ENCODE peak calls at places on chromosomes 11 and 22, in seven cellular contexts. Y is IMR-90, I is H9, T is H1, R is mesenchymal stem cell, H is mesendoderm, O is trophoblast cell. Z is an unnamed sample. For H3K4me1, the result is how much of the 10 kb centered on the place peaks cover.

GRCh38 chr11:64344160-64344559 is 4.2 kb downstream of the CCDC88B start:
- DNase-seq in Y (no peak), I (no peak), T (no peak), R (no peak), H (no peak), O (no peak), Z (no peak)

GRCh38 chr11:23859087-23859486 is 637.8 kb upstream of the LUZP2 start:
- DNase-seq in Y (no peak), I (no peak), T (no peak), R (no peak), H (no peak), O (no peak), Z (no peak)

GRCh38 chr11:102172127-102172848 is 62.0 kb downstream of the YAP1 start:
- DNase-seq in Y (peak), I (no peak), T (no peak), R (peak), H (no peak), O (no peak), Z (no peak)

GRCh38 chr11:116162541-116163230 is 610.1 kb downstream of the BUD13 start:
- DNase-seq in Y (no peak), I (peak), T (peak), R (no peak), H (peak), O (no peak), Z (peak)

GRCh38 chr11:18203723-18204122 is 31.1 kb downstream of the MRGPRX4 start:
- DNase-seq in Y (peak), I (peak), T (peak), R (peak), H (peak), O (no peak), Z (peak)

GRCh38 chr22:25361899-25362214 is 142.4 kb downstream of the CRYBB2 start:
- DNase-seq in Y (no peak), I (no peak), T (no peak), R (no peak), H (no peak), O (no peak), Z (no peak)

GRCh38 chr11:105767945-105768344 is 158.1 kb downstream of the GRIA4 start:
- DNase-seq in Y (no peak), I (no peak), T (no peak), R (no peak), H (no peak), O (no peak), Z (no peak)

GRCh38 chr11:69842746-69843528 is 23.7 kb upstream of the FGF3 start:
- DNase-seq in Y (no peak), I (peak), T (no peak), R (no peak), H (peak), O (no peak), Z (no peak)

GRCh38 chr11:9002920-9003572 is 755 bp downstream of the NRIP3 start:
- DNase-seq in Y (no peak), I (no peak), T (no peak), R (no peak), H (no peak), O (no peak), Z (no peak)

GRCh38 chr22:32888976-32889375 is 87.5 kb downstream of the TIMP3 start:
- DNase-seq in Y (no peak), I (no peak), T (no peak), R (no peak), H (no peak), O (no peak), Z (no peak)

GRCh38 chr11:17391493-17392355 is 3.3 kb upstream of the KCNJ11 start:
- DNase-seq in Y (no peak), I (no peak), T (no peak), R (no peak), H (no peak), O (no peak), Z (no peak)

GRCh38 chr11:2384723-2385041 is 7.6 kb downstream of the CD81 start:
- DNase-seq in Y (no peak), I (no peak), T (no peak), R (no peak), H (no peak), O (no peak), Z (no peak)
- H3K4me1 ChIP-seq in Y (half or more), I (under half), T (under half), R (half or more), H (under half), O (under half), Z (under half)

GRCh38 chr11:60095477-60096120 is 7.1 kb downstream of the MS4A2 start:
- DNase-seq in Y (no peak), I (no peak), T (no peak), R (no peak), H (no peak), O (no peak), Z (no peak)
- H3K18ac ChIP-seq in Y (no peak), I (no peak), T (no peak), R (no peak), H (no peak), O (no peak), Z (no peak)

GRCh38 chr22:40421941-40422340 is 51.5 kb downstream of the SGSM3 start:
- DNase-seq in Y (no peak), I (no peak), T (no peak), R (no peak), H (no peak), O (no peak), Z (no peak)

GRCh38 chr22:40418366-40419201 is 48.2 kb downstream of the SGSM3 start:
- DNase-seq in Y (peak), I (no peak), T (peak), R (no peak), H (no peak), O (no peak), Z (no peak)

GRCh38 chr22:40419718-40420117 is 49.3 kb downstream of the SGSM3 start:
- DNase-seq in Y (no peak), I (no peak), T (no peak), R (no peak), H (no peak), O (no peak), Z (no peak)

GRCh38 chr22:40421082-40421350 is 50.6 kb downstream of the SGSM3 start:
- DNase-seq in Y (no peak), I (no peak), T (no peak), R (no peak), H (no peak), O (no peak), Z (no peak)

DNA sequence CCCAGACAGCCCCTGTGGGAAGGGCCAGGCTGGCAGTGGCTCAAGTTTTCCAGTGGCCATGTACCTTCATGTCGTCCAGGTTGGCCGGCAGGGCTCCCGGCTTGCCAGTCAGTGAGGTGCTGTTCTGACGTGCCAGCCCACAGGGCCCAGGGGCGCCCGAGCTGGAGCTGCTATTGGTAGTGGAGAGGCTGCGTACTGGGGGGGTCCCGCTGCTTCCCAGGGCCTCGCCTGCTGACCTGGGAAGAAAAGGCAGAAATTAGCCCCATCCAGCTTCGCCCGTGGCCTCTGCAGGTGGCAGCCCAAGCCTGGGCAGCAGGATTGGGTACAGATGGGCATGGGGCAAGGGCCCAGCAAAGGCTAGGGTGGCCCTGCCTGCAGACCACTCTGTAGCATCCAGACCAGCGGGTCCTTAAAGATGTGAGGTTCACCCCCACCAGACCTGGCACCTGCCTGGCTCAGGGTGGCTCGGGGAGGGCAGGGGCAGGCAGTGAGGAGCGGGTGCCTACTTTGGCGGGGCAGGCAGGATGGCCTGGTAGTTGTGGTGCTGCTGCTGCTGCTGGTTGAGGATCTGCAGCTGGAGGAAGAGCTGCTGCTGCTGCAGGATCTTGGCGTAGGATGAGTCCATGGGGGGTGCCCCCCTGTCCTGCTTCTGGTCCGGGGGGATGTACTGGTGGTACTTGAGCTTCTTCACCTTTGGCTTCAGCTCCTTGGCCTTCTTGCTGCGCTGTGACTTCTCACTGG is 50.1 kb downstream of the SGSM3 start:
- DNase-seq in Y (no peak), I (no peak), T (no peak), R (no peak), H (no peak), O (no peak), Z (no peak)
- H3K4me1 ChIP-seq in Y (under half), I (under half), T (under half), R (under half), H (under half), O (under half), Z (under half)

GRCh38 chr22:20112623-20113511 is 3.0 kb upstream of the RANBP1 start:
- DNase-seq in Y (no peak), I (no peak), T (no peak), R (no peak), H (no peak), O (no peak), Z (no peak)

GRCh38 chr22:20115691-20116375 is at the start of gene RANBP1:
- DNase-seq in Y (no peak), I (no peak), T (no peak), R (no peak), H (no peak), O (no peak), Z (no peak)

GRCh38 chr22:20111689-20112622 is 3.9 kb upstream of the RANBP1 start:
- DNase-seq in Y (no peak), I (no peak), T (no peak), R (no peak), H (no peak), O (no peak), Z (no peak)

GRCh38 chr22:20114506-20115475 is 1.1 kb upstream of the RANBP1 start:
- DNase-seq in Y (no peak), I (no peak), T (no peak), R (no peak), H (no peak), O (no peak), Z (no peak)

GRCh38 chr22:20113551-20114310 is 2.2 kb upstream of the RANBP1 start:
- DNase-seq in Y (no peak), I (no peak), T (no peak), R (no peak), H (no peak), O (no peak), Z (no peak)
- H3K18ac ChIP-seq in Y (no peak), I (no peak), T (no peak), R (no peak), H (no peak), O (no peak), Z (peak)

DNA sequence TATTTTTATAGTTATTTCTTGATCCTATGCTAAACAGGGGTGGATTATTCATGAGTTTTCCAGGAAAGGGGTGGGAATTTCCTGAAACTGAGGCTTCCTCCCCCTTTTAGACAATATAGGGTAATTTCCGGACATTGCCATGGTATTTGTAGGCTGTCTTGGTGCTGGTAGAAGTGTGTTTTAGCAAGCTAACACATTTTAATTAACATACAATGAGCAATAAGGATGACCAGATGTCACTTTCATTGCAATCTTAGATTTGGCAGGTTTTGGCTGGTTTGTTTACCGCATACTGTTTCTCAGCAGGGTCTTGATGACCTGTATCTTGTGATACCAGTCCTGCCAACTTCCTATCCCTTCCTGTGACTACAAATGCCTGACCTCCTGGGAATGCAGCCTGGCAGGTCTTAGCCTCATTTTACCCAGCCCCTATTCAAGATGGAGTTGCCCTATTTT is 992 bp upstream of the C1QTNF6 start:
- DNase-seq in Y (no peak), I (no peak), T (no peak), R (peak), H (peak), O (peak), Z (no peak)
- H3K4me1 ChIP-seq in Y (under half), I (under half), T (under half), R (under half), H (under half), O (under half), Z (under half)

GRCh38 chr11:20162340-20162739 is 2.1 kb upstream of the DBX1 start:
- DNase-seq in Y (no peak), I (peak), T (no peak), R (no peak), H (no peak), O (no peak), Z (no peak)
- H3K18ac ChIP-seq in Y (no peak), I (no peak), T (no peak), R (no peak), H (no peak), O (no peak), Z (no peak)

GRCh38 chr11:47005441-47005840 is 68.9 kb downstream of the CSTPP1 start:
- DNase-seq in Y (no peak), I (no peak), T (no peak), R (no peak), H (no peak), O (no peak), Z (no peak)

GRCh38 chr11:47002366-47002765 is 65.8 kb downstream of the CSTPP1 start:
- DNase-seq in Y (no peak), I (no peak), T (no peak), R (peak), H (no peak), O (no peak), Z (no peak)

GRCh38 chr11:47004595-47005033 is 68.1 kb downstream of the CSTPP1 start:
- DNase-seq in Y (peak), I (no peak), T (no peak), R (peak), H (no peak), O (no peak), Z (no peak)

GRCh38 chr11:47001666-47002285 is 65.2 kb downstream of the CSTPP1 start:
- DNase-seq in Y (peak), I (no peak), T (no peak), R (peak), H (peak), O (no peak), Z (no peak)

DNA sequence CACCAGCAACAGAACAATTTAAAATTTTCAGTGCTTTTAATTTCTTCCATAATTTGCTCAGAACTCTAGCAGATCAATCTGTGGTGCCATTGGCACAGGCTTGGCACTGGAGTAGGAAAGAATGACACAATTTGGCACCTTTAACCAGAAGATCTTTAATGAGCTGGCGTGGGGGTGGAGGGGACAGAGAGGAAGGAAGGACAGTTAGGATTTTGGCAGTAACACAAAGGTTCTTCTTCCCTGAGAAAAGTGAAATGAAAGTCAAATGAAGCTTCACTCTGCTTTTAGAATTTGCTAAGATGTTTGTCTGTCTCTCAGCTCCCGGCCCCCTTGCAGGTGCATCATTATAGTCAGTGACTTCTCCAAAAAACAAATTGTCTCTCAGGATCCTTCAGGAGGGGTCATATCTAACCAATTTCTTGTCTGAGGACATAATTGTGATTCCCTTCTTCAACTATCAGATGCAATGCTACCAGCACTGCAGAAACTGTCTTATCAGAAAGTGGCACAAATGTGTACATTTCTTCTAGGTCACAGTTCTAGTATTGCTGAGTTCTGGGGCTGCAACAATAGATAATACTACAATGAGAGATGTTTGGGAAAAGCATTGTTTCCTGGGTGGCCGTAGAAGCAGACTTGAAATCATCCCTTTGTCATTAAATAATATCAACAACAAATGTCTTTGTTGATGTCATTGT is 66.8 kb downstream of the CSTPP1 start:
- DNase-seq in Y (no peak), I (no peak), T (no peak), R (no peak), H (no peak), O (no peak), Z (no peak)
- H3K4me1 ChIP-seq in Y (under half), I (under half), T (under half), R (under half), H (under half), O (under half), Z (under half)

DNA sequence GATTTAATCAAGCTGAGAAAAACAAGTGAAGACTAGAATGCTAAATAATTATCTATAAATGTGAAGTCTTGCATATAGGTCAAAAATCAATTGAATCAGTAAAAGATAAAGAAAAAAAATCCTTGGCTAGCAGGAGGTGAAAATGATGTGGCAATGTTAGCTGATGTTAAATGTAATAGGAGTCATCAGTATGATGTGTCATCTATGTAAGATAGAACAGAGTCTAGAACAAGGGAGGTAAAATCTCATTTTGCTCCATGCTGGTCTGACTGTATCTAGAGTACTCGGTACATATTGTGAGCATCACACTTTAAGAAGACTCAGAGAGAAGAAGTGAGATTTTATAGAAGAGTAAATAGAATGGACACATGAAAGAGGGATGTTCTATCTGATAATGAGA is 721.2 kb downstream of the ETS1 start:
- DNase-seq in Y (no peak), I (no peak), T (no peak), R (no peak), H (no peak), O (no peak), Z (no peak)
- H3K18ac ChIP-seq in Y (no peak), I (no peak), T (no peak), R (no peak), H (no peak), O (no peak), Z (no peak)

DNA sequence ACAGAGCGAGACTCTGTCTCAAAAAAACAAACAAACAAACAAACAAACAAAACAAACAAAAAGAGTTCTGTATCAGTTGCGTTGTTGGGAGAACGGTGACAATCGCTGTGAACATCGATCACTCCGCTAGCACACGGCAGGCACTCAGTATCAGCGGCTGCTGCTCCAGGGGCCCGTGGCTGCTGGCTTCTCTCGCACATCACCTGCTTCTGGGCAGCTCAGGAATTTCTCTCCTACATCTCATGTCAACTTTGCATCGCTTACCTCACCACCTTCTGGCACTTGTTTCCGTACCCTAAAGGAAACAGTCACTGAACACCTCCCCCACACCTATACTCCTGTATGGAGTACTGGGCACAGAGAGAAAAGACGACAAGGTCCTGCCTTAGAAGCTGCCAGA is 70.3 kb upstream of the WNT7B start:
- DNase-seq in Y (no peak), I (peak), T (no peak), R (no peak), H (no peak), O (no peak), Z (no peak)
- H3K4me1 ChIP-seq in Y (under half), I (under half), T (under half), R (under half), H (under half), O (under half), Z (under half)

GRCh38 chr22:27504360-27504759 is 297.2 kb downstream of the MN1 start:
- DNase-seq in Y (no peak), I (no peak), T (no peak), R (no peak), H (no peak), O (no peak), Z (no peak)
- H3K18ac ChIP-seq in Y (no peak), I (no peak), T (no peak), R (no peak), H (no peak), O (no peak), Z (peak)

Z was measured in neuronal stem cell.